ENCODE peak calls at places on chromosomes 11 and 22, in four cellular contexts. One of them, this sample, is unnamed.

GRCh38 chr11:135004495-135004894 is 592.5 kb upstream of the B3GAT1 start:
- DNase-seq in progenitor cell of endocrine pancreas: no peak
- DNase-seq in AG10803: no peak
- DNase-seq in adrenal gland: no peak
- DNase-seq in this sample: no peak

GRCh38 chr11:103111400-103111799 is 2.2 kb downstream of the DYNC2H1 start:
- DNase-seq in progenitor cell of endocrine pancreas: no peak
- DNase-seq in AG10803: no peak
- DNase-seq in adrenal gland: no peak
- DNase-seq in this sample: no peak

GRCh38 chr11:8671242-8671641 is 11.2 kb downstream of the TRIM66 start:
- DNase-seq in progenitor cell of endocrine pancreas: no peak
- DNase-seq in AG10803: peak
- DNase-seq in adrenal gland: peak
- DNase-seq in this sample: no peak

GRCh38 chr11:126132319-126132718 is 69.7 kb upstream of the CDON start:
- DNase-seq in progenitor cell of endocrine pancreas: no peak
- DNase-seq in AG10803: peak
- DNase-seq in adrenal gland: no peak
- DNase-seq in this sample: no peak

GRCh38 chr11:76615950-76616349 is 54.6 kb downstream of the LRRC32 start:
- DNase-seq in progenitor cell of endocrine pancreas: no peak
- DNase-seq in AG10803: peak
- DNase-seq in adrenal gland: peak
- DNase-seq in this sample: no peak

GRCh38 chr11:119361056-119361787 is 14.7 kb upstream of the MFRP start:
- DNase-seq in progenitor cell of endocrine pancreas: no peak
- DNase-seq in AG10803: peak
- DNase-seq in adrenal gland: peak
- DNase-seq in this sample: no peak

GRCh38 chr22:42720263-42721044 is at the start of gene A4GALT:
- DNase-seq in progenitor cell of endocrine pancreas: no peak
- DNase-seq in AG10803: no peak
- DNase-seq in adrenal gland: no peak
- DNase-seq in this sample: no peak

GRCh38 chr11:120964857-120965256 is 59.0 kb upstream of the TBCEL start:
- DNase-seq in progenitor cell of endocrine pancreas: no peak
- DNase-seq in AG10803: peak
- DNase-seq in adrenal gland: no peak
- DNase-seq in this sample: no peak

GRCh38 chr11:75144716-75145014 is 6.2 kb upstream of the SLCO2B1 start:
- DNase-seq in progenitor cell of endocrine pancreas: no peak
- DNase-seq in AG10803: no peak
- DNase-seq in adrenal gland: no peak
- DNase-seq in this sample: no peak

GRCh38 chr11:15471028-15471708 is 356.4 kb downstream of the INSC start:
- DNase-seq in progenitor cell of endocrine pancreas: no peak
- DNase-seq in AG10803: no peak
- DNase-seq in adrenal gland: no peak
- DNase-seq in this sample: no peak

GRCh38 chr22:22233081-22233480 is 11.5 kb upstream of the VPREB1 start:
- DNase-seq in progenitor cell of endocrine pancreas: no peak
- DNase-seq in AG10803: no peak
- DNase-seq in adrenal gland: no peak
- DNase-seq in this sample: no peak

GRCh38 chr11:119055901-119056300 is 1.1 kb downstream of the HYOU1 start:
- DNase-seq in progenitor cell of endocrine pancreas: no peak
- DNase-seq in AG10803: peak
- DNase-seq in adrenal gland: no peak
- DNase-seq in this sample: no peak

GRCh38 chr11:69495441-69496201 is 14.2 kb downstream of the LINC01488 start:
- DNase-seq in progenitor cell of endocrine pancreas: no peak
- DNase-seq in AG10803: no peak
- DNase-seq in adrenal gland: no peak
- DNase-seq in this sample: no peak

GRCh38 chr22:49024775-49025440 is 802.8 kb downstream of the BRD1 start:
- DNase-seq in progenitor cell of endocrine pancreas: no peak
- DNase-seq in AG10803: no peak
- DNase-seq in adrenal gland: peak
- DNase-seq in this sample: no peak

GRCh38 chr22:49025791-49026475 is 801.7 kb downstream of the BRD1 start:
- DNase-seq in progenitor cell of endocrine pancreas: no peak
- DNase-seq in AG10803: no peak
- DNase-seq in adrenal gland: peak
- DNase-seq in this sample: no peak

GRCh38 chr22:49027122-49027670 is 800.5 kb downstream of the BRD1 start:
- DNase-seq in progenitor cell of endocrine pancreas: no peak
- DNase-seq in AG10803: no peak
- DNase-seq in adrenal gland: no peak
- DNase-seq in this sample: no peak

GRCh38 chr22:49028111-49028510 is 799.6 kb downstream of the BRD1 start:
- DNase-seq in progenitor cell of endocrine pancreas: no peak
- DNase-seq in AG10803: no peak
- DNase-seq in adrenal gland: no peak
- DNase-seq in this sample: no peak

GRCh38 chr22:49026476-49027121 is 801.1 kb downstream of the BRD1 start:
- DNase-seq in progenitor cell of endocrine pancreas: no peak
- DNase-seq in AG10803: no peak
- DNase-seq in adrenal gland: no peak
- DNase-seq in this sample: no peak
- TF ChIP-seq CTCF in progenitor cell of endocrine pancreas: no peak
- TF ChIP-seq CTCF in AG10803: no peak
- TF ChIP-seq CTCF in adrenal gland: no peak
- TF ChIP-seq CTCF in this sample: peak

DNA sequence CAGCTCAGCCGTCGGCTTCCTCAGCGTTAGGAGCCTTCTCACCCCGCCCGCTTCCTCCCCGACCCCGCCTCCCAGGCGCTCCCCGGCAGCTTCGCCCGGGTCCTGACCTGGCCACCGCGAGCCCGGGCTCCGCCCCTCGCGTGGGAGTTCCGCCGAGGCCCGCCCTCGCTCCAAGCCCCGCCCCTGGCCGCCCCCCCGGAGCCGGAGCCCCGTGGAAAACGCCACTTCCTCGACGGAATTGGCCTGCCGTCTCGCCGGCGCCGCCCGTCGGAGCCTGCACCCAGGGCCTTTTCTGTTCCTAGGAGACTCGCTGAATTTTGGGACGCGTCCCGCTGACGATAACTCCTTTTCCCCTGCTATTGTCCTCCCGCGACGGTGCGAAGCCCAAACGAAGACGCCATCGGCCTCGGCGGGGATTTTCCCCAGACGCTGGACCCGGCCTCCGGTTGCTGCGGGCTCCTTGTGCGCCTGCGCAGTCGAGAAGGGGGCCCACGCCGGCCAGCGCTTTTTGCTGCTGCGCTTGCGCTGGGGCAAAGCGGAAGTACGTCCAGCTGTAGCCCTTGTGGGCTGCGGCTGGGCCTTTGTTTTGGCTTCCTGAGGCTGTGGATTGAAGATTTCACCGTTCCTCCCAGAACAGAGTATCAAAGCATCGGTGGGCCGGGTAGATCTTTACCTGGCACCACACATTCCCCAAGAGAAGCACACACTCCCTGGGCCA is 10.0 kb downstream of the RELA start:
- DNase-seq in progenitor cell of endocrine pancreas: peak
- DNase-seq in AG10803: peak
- DNase-seq in adrenal gland: peak
- DNase-seq in this sample: peak
- TF ChIP-seq CTCF in progenitor cell of endocrine pancreas: no peak
- TF ChIP-seq CTCF in AG10803: no peak
- TF ChIP-seq CTCF in adrenal gland: no peak
- TF ChIP-seq CTCF in this sample: no peak

DNA sequence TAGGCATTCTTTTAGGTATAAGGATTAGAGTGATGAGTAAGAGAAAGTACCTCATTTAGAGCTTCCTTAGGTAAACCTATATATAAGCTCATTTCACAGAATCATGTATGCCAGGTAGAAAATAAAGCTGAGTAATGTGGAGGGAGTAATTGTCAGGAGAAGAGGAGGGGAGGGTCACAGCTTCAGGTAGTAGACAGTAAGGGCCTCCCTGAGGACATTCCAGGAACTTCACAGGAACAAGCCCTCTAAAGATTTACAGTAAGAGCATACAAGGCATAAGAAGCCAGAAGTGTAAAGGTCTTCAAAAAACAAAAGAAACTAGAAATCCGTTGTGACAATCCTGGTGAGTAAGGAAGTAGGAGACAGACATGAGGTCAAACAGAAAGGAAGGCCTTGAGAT is 57.6 kb downstream of the USP47 start:
- DNase-seq in progenitor cell of endocrine pancreas: no peak
- DNase-seq in AG10803: no peak
- DNase-seq in adrenal gland: no peak
- DNase-seq in this sample: no peak
- TF ChIP-seq CTCF in progenitor cell of endocrine pancreas: no peak
- TF ChIP-seq CTCF in AG10803: no peak
- TF ChIP-seq CTCF in adrenal gland: no peak
- TF ChIP-seq CTCF in this sample: no peak

DNA sequence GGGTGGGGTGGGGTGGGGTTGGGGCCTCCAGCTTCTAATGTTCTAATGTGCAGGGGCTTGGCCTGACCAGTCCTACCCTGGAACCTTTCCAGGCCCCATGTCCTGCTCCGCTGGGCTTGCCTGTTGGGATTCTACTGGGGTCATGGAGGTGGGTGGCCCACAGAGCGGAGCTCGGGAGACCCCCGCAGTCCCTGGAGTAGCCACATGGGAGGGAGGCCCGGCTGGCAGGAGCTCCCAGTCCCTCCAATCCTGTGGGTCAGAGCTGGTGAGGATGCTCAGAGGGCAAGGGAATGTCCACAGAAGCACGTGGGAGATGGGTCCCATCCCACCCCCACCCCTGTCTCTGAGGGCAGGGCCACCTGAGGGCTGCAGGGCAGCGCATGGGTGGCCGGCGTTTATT is 2.9 kb downstream of the SEPTIN5 start:
- DNase-seq in progenitor cell of endocrine pancreas: no peak
- DNase-seq in AG10803: no peak
- DNase-seq in adrenal gland: no peak
- DNase-seq in this sample: no peak
- TF ChIP-seq CTCF in progenitor cell of endocrine pancreas: no peak
- TF ChIP-seq CTCF in AG10803: no peak
- TF ChIP-seq CTCF in adrenal gland: no peak
- TF ChIP-seq CTCF in this sample: no peak

DNA sequence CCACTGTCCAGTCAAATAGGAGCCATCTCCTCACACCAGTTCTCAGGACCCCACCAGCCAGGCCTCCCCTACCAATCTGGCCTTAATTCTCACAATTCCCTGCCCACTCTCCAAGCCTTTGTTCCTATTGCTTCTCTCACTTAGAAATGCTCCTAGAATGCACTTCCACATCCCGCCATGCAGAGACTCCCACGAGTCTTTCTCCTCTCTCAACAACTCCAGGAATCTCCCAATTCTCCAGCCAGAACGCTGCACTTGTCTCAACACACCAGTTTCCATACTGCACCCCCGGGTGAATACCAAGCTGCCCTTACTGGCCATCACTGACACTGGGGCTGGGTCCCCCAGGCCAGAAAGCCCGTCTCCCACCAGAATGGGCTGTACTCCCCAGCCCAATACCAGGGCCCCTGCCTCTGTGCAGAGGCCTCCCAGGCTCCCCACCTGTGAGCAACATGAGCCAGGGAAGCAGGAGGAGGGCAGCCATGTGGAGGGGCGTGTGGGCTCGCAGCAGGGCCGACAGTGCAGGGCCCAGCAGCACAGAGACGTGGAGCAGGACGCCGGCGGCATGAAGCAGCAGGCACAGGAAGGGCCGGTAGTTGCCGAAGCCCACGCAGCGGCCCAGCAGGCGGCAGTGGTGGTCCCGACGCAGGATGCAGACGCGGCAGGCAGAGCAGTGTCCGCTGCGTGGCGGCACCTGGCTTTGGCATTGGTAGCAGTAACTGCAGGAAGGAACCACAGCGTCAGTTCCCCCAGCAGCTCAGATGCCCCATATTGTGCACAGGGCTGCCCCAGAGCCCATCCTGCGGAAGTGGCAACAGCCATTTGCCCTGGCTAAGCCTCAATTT is 2.4 kb downstream of the ZDHHC24 start:
- DNase-seq in progenitor cell of endocrine pancreas: peak
- DNase-seq in AG10803: no peak
- DNase-seq in adrenal gland: peak
- DNase-seq in this sample: no peak
- TF ChIP-seq CTCF in progenitor cell of endocrine pancreas: peak
- TF ChIP-seq CTCF in AG10803: peak
- TF ChIP-seq CTCF in adrenal gland: peak
- TF ChIP-seq CTCF in this sample: peak

DNA sequence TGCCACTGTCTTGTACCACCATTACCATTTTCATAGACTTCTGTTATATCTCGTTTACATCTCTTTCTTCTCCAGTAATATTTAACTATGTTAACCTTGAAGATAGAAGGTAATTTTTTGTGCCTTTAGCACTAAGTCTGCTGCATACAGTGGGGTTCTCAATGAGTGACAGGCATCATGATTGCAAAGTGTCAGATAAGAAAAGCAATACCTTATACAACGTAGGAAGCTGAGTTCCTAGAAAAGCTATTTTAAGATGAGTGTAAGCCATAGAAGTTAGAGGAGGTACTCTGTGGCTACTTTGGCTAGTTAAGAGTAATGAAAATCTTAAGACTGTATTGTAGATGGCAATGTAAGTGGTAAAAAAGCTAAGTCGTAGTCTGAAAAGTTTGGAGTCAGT is 5.3 kb downstream of the TMEM126A start:
- DNase-seq in progenitor cell of endocrine pancreas: no peak
- DNase-seq in AG10803: no peak
- DNase-seq in adrenal gland: no peak
- DNase-seq in this sample: no peak
- TF ChIP-seq CTCF in progenitor cell of endocrine pancreas: no peak
- TF ChIP-seq CTCF in AG10803: no peak
- TF ChIP-seq CTCF in adrenal gland: no peak
- TF ChIP-seq CTCF in this sample: no peak